ENCODE peak calls at places on chromosomes 6 and 20, in nine cellular contexts. V is pancreas; N is WERI-Rb-1; R is upper lobe of right lung; Y is stomach; A is naive thymus-derived CD4-positive, alpha-beta T cell; T is Peyer's patch; K is thyroid gland; G is mammary epithelial cell. C is an unnamed sample.
A peak's percentile ranks its signal among the peaks of the same experiment; 100 is the strongest.

GRCh38 chr6:42047790-42048405 is 2.4 kb upstream of the TAF8 start:
- DNase-seq in V (no peak), N (no peak), R (peak; percentile 12), Y (no peak), A (no peak), T (no peak), K (peak; percentile 47), G (no peak), C (peak; percentile 72)

GRCh38 chr6:25703005-25703404 is 51.0 kb downstream of the SCGN start:
- DNase-seq in V (no peak), N (no peak), R (no peak), Y (no peak), A (no peak), T (no peak), K (no peak), G (no peak), C (no peak)

GRCh38 chr20:64056889-64057627 is 5.9 kb upstream of the TCEA2 start:
- DNase-seq in V (no peak), N (no peak), R (no peak), Y (no peak), A (no peak), T (no peak), K (no peak), G (no peak), C (no peak)

GRCh38 chr6:9999806-10000205 is 415.1 kb downstream of the TFAP2A start:
- DNase-seq in V (no peak), N (no peak), R (no peak), Y (no peak), A (no peak), T (no peak), K (no peak), G (no peak), C (no peak)

GRCh38 chr6:138246650-138247440 is 28.6 kb upstream of the PBOV1 start:
- DNase-seq in V (no peak), N (no peak), R (no peak), Y (no peak), A (no peak), T (no peak), K (no peak), G (peak; percentile 5), C (no peak)

GRCh38 chr6:132354517-132355167 is 46.6 kb downstream of the MOXD1 start:
- DNase-seq in V (peak; percentile 28), N (no peak), R (no peak), Y (peak; percentile 44), A (peak; percentile 25), T (peak; percentile 94), K (peak; percentile 5), G (peak; percentile 52), C (no peak)

GRCh38 chr6:164897523-164898094 is 411.8 kb downstream of the C6orf118 start:
- DNase-seq in V (no peak), N (peak; percentile 19), R (no peak), Y (no peak), A (no peak), T (no peak), K (no peak), G (no peak), C (no peak)

GRCh38 chr20:12455152-12455551 is 537.5 kb downstream of the BTBD3 start:
- DNase-seq in V (no peak), N (no peak), R (no peak), Y (no peak), A (no peak), T (no peak), K (no peak), G (no peak), C (no peak)

GRCh38 chr6:6696867-6697531 is 108.5 kb downstream of the LY86 start:
- DNase-seq in V (no peak), N (peak; percentile 96), R (peak; percentile 86), Y (peak; percentile 64), A (no peak), T (peak; percentile 84), K (peak; percentile 85), G (peak; percentile 50), C (no peak)

GRCh38 chr20:61719691-61720347 is 345.9 kb downstream of the TAF4 start:
- DNase-seq in V (no peak), N (no peak), R (no peak), Y (no peak), A (peak; percentile 66), T (no peak), K (no peak), G (no peak), C (no peak)

GRCh38 chr6:55974688-55975087 is 99.3 kb upstream of the BMP5 start:
- DNase-seq in V (no peak), N (no peak), R (no peak), Y (no peak), A (no peak), T (no peak), K (no peak), G (no peak), C (no peak)

GRCh38 chr6:152223622-152224021 is 413.5 kb downstream of the SYNE1 start:
- DNase-seq in V (no peak), N (no peak), R (no peak), Y (no peak), A (no peak), T (no peak), K (no peak), G (no peak), C (no peak)

GRCh38 chr6:103327079-103327478 is 1532.6 kb downstream of the HACE1 start:
- DNase-seq in V (no peak), N (peak; percentile 74), R (no peak), Y (no peak), A (no peak), T (no peak), K (no peak), G (no peak), C (no peak)

GRCh38 chr20:33323236-33323635 is 40.2 kb downstream of the BPIFB1 start:
- DNase-seq in V (no peak), N (no peak), R (no peak), Y (no peak), A (no peak), T (no peak), K (no peak), G (no peak), C (no peak)

GRCh38 chr6:134446228-134446848 is 128.4 kb upstream of the SGK1 start:
- DNase-seq in V (no peak), N (peak; percentile 16), R (no peak), Y (no peak), A (no peak), T (no peak), K (peak; percentile 69), G (no peak), C (no peak)

GRCh38 chr6:14441371-14441781 is 323.8 kb downstream of the CD83 start:
- DNase-seq in V (no peak), N (no peak), R (no peak), Y (no peak), A (no peak), T (no peak), K (no peak), G (no peak), C (peak; percentile 85)

GRCh38 chr20:49768204-49769124 is 44.2 kb upstream of the SLC9A8 start:
- DNase-seq in V (no peak), N (no peak), R (peak; percentile 68), Y (peak; percentile 73), A (peak; percentile 61), T (peak; percentile 73), K (peak; percentile 79), G (peak; percentile 97), C (peak; percentile 89)

GRCh38 chr6:54609986-54610385 is 236.6 kb upstream of the FAM83B start:
- DNase-seq in V (no peak), N (no peak), R (no peak), Y (no peak), A (no peak), T (no peak), K (no peak), G (no peak), C (no peak)

GRCh38 chr6:149033454-149034241 is 283.9 kb upstream of the TAB2 start:
- DNase-seq in V (no peak), N (no peak), R (no peak), Y (no peak), A (no peak), T (no peak), K (no peak), G (no peak), C (no peak)

DNA sequence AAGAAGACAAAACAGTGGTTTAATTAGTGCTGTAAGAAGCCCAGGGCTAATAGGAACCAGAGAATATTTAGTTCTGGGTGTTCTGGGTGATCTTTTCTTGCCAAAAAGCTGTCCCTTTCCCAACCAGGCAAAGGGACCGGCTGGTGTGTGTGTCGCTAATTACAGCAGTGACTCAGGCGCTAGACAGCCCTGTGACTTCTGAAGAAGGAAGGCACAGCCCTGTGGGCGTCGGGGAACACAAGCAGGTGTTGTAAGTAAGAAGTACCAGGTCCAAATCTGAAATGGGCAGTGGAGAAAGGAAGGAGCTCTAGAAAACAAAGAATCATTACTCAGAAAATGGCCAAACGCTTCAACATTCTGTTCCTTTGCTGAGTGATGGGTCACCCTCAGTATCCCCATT is 106.9 kb downstream of the PXDC1 start:
- DNase-seq in V (no peak), N (no peak), R (no peak), Y (no peak), A (no peak), T (no peak), K (no peak), G (no peak), C (no peak)
- H3K27ac ChIP-seq in V (no peak overlapping the region), N (no peak overlapping the region), R (no peak overlapping the region), Y (no peak overlapping the region), A (no peak overlapping the region), T (no peak overlapping the region), K (no peak overlapping the region), G (no peak overlapping the region), C (no peak overlapping the region)

DNA sequence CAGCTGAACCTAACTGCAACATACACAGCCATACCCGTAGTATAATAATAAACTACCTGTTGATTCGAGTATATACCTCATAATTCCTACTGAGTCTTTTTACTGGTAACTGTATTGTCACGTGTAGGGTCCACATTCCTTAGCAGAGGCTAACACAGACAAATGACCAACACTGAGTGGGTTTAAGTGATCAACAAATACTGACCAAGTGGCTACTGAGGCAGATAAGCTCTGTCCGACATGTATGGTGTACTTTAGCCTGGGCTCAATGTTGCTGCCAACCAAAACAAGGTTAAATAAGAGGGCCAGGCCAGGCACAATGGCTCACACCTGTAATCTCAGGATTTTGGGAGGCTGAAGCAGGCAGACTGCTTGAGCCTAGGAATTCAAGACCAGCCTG is 12.7 kb downstream of the ELOVL5 start:
- DNase-seq in V (no peak), N (no peak), R (no peak), Y (no peak), A (no peak), T (no peak), K (no peak), G (no peak), C (no peak)
- H3K4me3 ChIP-seq in V (no peak overlapping the region), N (no peak overlapping the region), R (peak overlapping the region; percentile 21), Y (peak overlapping the region; percentile 12), A (peak overlapping the region; percentile 50), T (peak overlapping the region; percentile 18), K (no peak overlapping the region), G (no peak overlapping the region), C (peak overlapping the region; percentile 16)

DNA sequence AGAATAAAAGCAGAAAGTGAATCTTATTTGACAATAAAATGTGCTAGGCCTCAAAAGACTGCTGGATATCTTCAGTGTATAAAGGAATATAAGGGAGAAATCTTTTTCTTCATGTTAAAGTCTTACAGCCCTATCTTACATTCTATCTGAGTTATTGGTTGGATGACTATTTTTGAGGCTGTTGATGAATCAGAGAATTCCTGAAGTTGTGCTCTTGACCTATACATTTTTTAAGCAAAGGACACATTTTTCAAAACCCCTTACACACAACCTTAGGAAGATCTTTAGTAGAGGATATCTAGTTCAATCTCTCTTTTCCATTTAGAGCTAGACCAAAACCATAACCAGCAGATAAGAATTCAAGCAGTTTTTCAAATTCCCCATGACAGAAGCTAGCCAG is 10.9 kb upstream of the CGA start:
- DNase-seq in V (no peak), N (no peak), R (no peak), Y (no peak), A (no peak), T (no peak), K (no peak), G (no peak), C (no peak)
- H3K27ac ChIP-seq in V (no peak overlapping the region), N (no peak overlapping the region), R (no peak overlapping the region), Y (no peak overlapping the region), A (no peak overlapping the region), T (no peak overlapping the region), K (no peak overlapping the region), G (no peak overlapping the region), C (no peak overlapping the region)

GRCh38 chr6:4776967-4777925 is 1.0 kb downstream of the CDYL start:
- DNase-seq in V (peak; percentile 55), N (no peak), R (peak; percentile 67), Y (no peak), A (peak; percentile 19), T (peak; percentile 58), K (peak; percentile 9), G (peak; percentile 48), C (no peak)
- H3K4me3 ChIP-seq in V (peak overlapping the region; percentile 67), N (peak overlapping the region; percentile 54), R (peak overlapping the region; percentile 67), Y (peak overlapping the region; percentile 67), A (peak overlapping the region; percentile 52), T (peak overlapping the region; percentile 80), K (peak overlapping the region; percentile 66), G (peak overlapping the region; percentile 59), C (peak overlapping the region; percentile 64)

C was measured in sigmoid colon.